ENCODE peak calls at places on chromosomes 16 and 17, in eight cellular contexts. E is MM.1S, D is heart right ventricle, U is AG04450, V is astrocyte of the spinal cord, H is transverse colon, R is thyroid gland, T is mucosa of descending colon. O is an unnamed sample.

GRCh38 chr16:83253526-83253925 is 554.3 kb upstream of the HSBP1 start:
- DNase-seq in E (no peak), D (no peak), U (no peak), V (no peak), H (no peak), R (no peak), T (no peak), O (no peak)

GRCh38 chr16:67329901-67330300 is 3.3 kb downstream of the LRRC36 start:
- DNase-seq in E (no peak), D (no peak), U (no peak), V (no peak), H (no peak), R (no peak), T (no peak), O (no peak)

GRCh38 chr17:43427362-43428043 is 28.7 kb downstream of the ARL4D start:
- DNase-seq in E (no peak), D (no peak), U (no peak), V (no peak), H (no peak), R (peak), T (no peak), O (no peak)

GRCh38 chr17:38761612-38762011 is 9.1 kb downstream of the PSMB3 start:
- DNase-seq in E (no peak), D (no peak), U (no peak), V (peak), H (no peak), R (no peak), T (peak), O (peak)

GRCh38 chr16:67016143-67016542 is 12.8 kb upstream of the CBFB start:
- DNase-seq in E (no peak), D (no peak), U (no peak), V (no peak), H (no peak), R (no peak), T (peak), O (no peak)

GRCh38 chr17:68981288-68981687 is 26.1 kb upstream of the ABCA8 start:
- DNase-seq in E (peak), D (no peak), U (peak), V (peak), H (peak), R (peak), T (no peak), O (peak)

GRCh38 chr16:66103245-66103644 is 263.2 kb upstream of the CDH5 start:
- DNase-seq in E (no peak), D (no peak), U (no peak), V (no peak), H (no peak), R (no peak), T (no peak), O (peak)

GRCh38 chr16:71626018-71626857 is at the start of gene MARVELD3:
- DNase-seq in E (peak), D (peak), U (no peak), V (no peak), H (peak), R (peak), T (peak), O (no peak)

GRCh38 chr16:83840060-83840617 is 32.4 kb downstream of the HSBP1 start:
- DNase-seq in E (no peak), D (no peak), U (no peak), V (no peak), H (no peak), R (no peak), T (no peak), O (no peak)

GRCh38 chr16:67534420-67534819 is 5.8 kb downstream of the RIPOR1 start:
- DNase-seq in E (no peak), D (no peak), U (no peak), V (no peak), H (no peak), R (no peak), T (no peak), O (no peak)

GRCh38 chr16:9797306-9797705 is 384.9 kb downstream of the GRIN2A start:
- DNase-seq in E (no peak), D (peak), U (no peak), V (peak), H (no peak), R (no peak), T (no peak), O (peak)

GRCh38 chr16:27330542-27330941 is 16.8 kb downstream of the IL4R start:
- DNase-seq in E (no peak), D (peak), U (peak), V (peak), H (peak), R (peak), T (peak), O (peak)

GRCh38 chr17:47225911-47226688 is 17.0 kb downstream of the MYL4 start:
- DNase-seq in E (no peak), D (no peak), U (no peak), V (peak), H (no peak), R (no peak), T (no peak), O (peak)

GRCh38 chr16:13136896-13137295 is 235.5 kb downstream of the SHISA9 start:
- DNase-seq in E (no peak), D (no peak), U (no peak), V (no peak), H (no peak), R (no peak), T (no peak), O (no peak)

GRCh38 chr16:20319406-20319805 is 7.9 kb downstream of the GP2 start:
- DNase-seq in E (no peak), D (no peak), U (no peak), V (no peak), H (no peak), R (no peak), T (no peak), O (no peak)

GRCh38 chr16:51326131-51326856 is 175.2 kb upstream of the SALL1 start:
- DNase-seq in E (no peak), D (no peak), U (peak), V (peak), H (no peak), R (no peak), T (no peak), O (peak)

GRCh38 chr17:9023389-9024210 is 2.3 kb downstream of the NTN1 start:
- DNase-seq in E (no peak), D (no peak), U (no peak), V (no peak), H (no peak), R (no peak), T (no peak), O (no peak)

GRCh38 chr17:36460265-36460937 is 26.1 kb upstream of the ZNHIT3 start:
- DNase-seq in E (no peak), D (no peak), U (no peak), V (no peak), H (no peak), R (no peak), T (no peak), O (no peak)

GRCh38 chr17:80363120-80363515 is 51.8 kb upstream of the ENDOV start:
- DNase-seq in E (no peak), D (no peak), U (no peak), V (no peak), H (no peak), R (no peak), T (no peak), O (peak)

GRCh38 chr16:49592507-49593422 is 219.2 kb downstream of the C16orf78 start:
- DNase-seq in E (peak), D (no peak), U (no peak), V (peak), H (peak), R (peak), T (no peak), O (peak)

GRCh38 chr17:69460963-69461922 is 46.7 kb downstream of the MAP2K6 start:
- DNase-seq in E (no peak), D (no peak), U (no peak), V (no peak), H (no peak), R (no peak), T (no peak), O (no peak)

GRCh38 chr16:1645914-1646525 is 32.1 kb upstream of the JPT2 start:
- DNase-seq in E (no peak), D (no peak), U (no peak), V (peak), H (no peak), R (no peak), T (no peak), O (peak)

GRCh38 chr17:75721463-75722011 is 278 bp downstream of the ITGB4 start:
- DNase-seq in E (no peak), D (no peak), U (no peak), V (no peak), H (peak), R (peak), T (peak), O (no peak)
- H3K4me3 ChIP-seq in E (peak), D (peak), U (peak), V (peak), H (peak), R (peak), T (peak), O (no peak)

DNA sequence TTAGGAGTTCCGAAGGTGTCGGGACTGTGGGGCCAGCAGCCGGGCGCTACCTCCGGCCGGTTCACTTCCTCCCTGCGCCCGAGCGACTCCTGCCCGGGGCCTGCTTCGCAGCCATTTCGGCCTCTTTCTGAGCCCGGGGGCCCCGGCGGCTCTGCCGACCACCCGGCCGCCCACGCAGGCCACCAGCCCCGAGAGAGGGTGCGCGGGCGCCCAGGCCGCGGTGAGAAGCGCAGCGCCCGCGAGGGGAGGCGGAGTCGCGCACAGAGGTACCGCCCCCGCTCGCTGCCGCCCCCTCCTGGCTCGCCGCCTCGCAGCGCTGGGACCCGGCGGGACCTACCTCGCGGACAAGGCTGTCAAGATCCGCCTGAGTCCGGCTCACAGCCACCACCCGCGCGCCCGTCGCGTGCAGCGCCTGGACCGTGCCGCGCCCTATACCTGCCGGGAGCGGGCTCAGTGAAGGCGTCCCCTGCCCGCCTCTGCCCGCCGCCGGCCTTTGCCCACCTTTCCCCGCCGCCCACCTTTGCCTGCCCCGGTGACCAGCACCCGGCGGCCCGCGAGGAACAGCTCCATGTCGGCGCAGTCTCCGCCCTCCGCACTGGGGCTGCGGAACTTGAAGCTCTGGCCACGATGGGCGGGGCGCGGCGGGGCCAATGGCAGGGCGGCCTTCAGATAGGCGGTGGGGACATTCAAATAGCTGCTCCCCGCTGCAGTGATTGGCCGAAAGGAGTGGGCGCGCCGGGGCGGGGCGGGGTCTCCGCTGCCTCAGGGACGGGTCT is at the start of gene DCXR:
- DNase-seq in E (peak), D (peak), U (peak), V (peak), H (peak), R (peak), T (peak), O (peak)
- TF ChIP-seq CTCF in E (peak), D (peak), U (peak), V (peak), H (peak), R (peak), T (peak), O (no peak)

GRCh38 chr17:60426596-60426995 is 4.3 kb downstream of the CHCT1 start:
- DNase-seq in E (no peak), D (no peak), U (no peak), V (no peak), H (no peak), R (no peak), T (no peak), O (no peak)

GRCh38 chr17:60423865-60424264 is 1.6 kb downstream of the CHCT1 start:
- DNase-seq in E (no peak), D (no peak), U (no peak), V (no peak), H (no peak), R (no peak), T (no peak), O (no peak)

GRCh38 chr17:60421273-60422161 is 772 bp upstream of the CHCT1 start:
- DNase-seq in E (peak), D (peak), U (no peak), V (peak), H (peak), R (peak), T (peak), O (peak)

GRCh38 chr17:60425626-60426025 is 3.3 kb downstream of the CHCT1 start:
- DNase-seq in E (no peak), D (no peak), U (no peak), V (no peak), H (no peak), R (no peak), T (no peak), O (no peak)

GRCh38 chr17:60422162-60422665 is at the start of gene CHCT1:
- DNase-seq in E (no peak), D (peak), U (no peak), V (no peak), H (no peak), R (no peak), T (peak), O (no peak)
- H3K4me3 ChIP-seq in E (peak), D (peak), U (peak), V (peak), H (peak), R (peak), T (no peak), O (peak)

DNA sequence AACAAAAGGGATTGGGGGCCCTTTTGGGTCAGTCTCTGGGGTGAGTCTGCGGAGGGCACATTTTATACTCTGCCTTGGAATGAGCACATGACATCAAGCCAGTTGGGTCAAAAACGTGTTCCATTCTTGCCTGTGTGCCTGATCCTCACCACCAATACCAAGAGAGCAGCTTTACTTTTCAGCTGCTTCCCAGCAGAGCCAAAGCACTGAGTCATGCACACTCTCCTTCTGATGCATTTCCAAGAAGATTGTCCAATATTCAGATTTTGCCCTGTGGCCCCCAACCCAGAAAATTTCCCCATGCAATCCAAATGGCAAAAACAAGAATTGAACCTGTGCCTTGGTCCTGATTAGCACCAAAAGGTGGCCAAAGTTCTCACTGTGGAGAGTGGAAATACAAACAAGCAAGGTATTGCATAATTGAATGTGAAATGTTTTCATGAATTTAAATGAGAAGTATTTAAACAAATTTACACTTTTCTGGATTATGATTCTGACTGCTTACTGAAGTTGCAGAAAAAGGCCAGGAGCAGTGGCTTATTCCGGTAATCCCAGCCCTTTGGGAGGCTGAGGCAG is 217.8 kb upstream of the SOX9 start:
- DNase-seq in E (no peak), D (no peak), U (no peak), V (peak), H (no peak), R (no peak), T (no peak), O (peak)
- TF ChIP-seq CTCF in E (no peak), D (no peak), U (no peak), V (no peak), H (no peak), R (no peak), T (no peak), O (no peak)

DNA sequence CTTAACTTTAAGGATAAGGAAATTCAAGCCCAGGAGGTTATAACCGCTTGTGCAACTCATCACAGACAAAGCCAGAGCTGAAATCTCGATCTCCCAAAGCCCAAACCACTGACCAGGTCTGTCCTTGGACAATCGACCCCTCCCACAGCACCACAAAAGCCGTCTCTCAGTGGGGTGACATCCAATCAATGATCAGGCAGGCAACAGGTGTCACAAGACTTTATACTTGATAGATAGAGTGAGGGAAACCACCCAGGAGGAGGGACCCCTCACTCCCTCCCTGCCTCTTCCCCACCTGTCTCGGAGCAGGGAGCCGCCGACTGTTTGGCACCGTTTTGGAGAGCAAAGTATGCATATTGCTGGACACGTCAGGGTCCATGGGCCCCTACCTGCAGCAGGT is 14.5 kb upstream of the SDR42E2 start:
- DNase-seq in E (no peak), D (no peak), U (no peak), V (no peak), H (no peak), R (no peak), T (no peak), O (no peak)
- H3K4me3 ChIP-seq in E (no peak), D (no peak), U (no peak), V (no peak), H (no peak), R (no peak), T (no peak), O (no peak)

GRCh38 chr17:50195196-50195865 is 6.1 kb downstream of the COL1A1 start:
- DNase-seq in E (no peak), D (no peak), U (no peak), V (peak), H (no peak), R (no peak), T (no peak), O (peak)
- TF ChIP-seq CTCF in E (peak), D (no peak), U (peak), V (peak), H (no peak), R (no peak), T (no peak), O (peak)

GRCh38 chr17:39970157-39970692 is 7.4 kb downstream of the GSDMA start:
- DNase-seq in E (no peak), D (no peak), U (no peak), V (no peak), H (peak), R (no peak), T (no peak), O (no peak)

GRCh38 chr17:39971076-39971603 is 8.3 kb downstream of the GSDMA start:
- DNase-seq in E (no peak), D (no peak), U (no peak), V (no peak), H (no peak), R (no peak), T (no peak), O (no peak)

GRCh38 chr17:39973496-39973895 is 7.1 kb upstream of the PSMD3 start:
- DNase-seq in E (no peak), D (no peak), U (no peak), V (no peak), H (no peak), R (no peak), T (no peak), O (peak)

GRCh38 chr17:39974433-39974832 is 6.2 kb upstream of the PSMD3 start:
- DNase-seq in E (no peak), D (no peak), U (no peak), V (no peak), H (no peak), R (no peak), T (no peak), O (no peak)

GRCh38 chr17:39972271-39972670 is 8.3 kb upstream of the PSMD3 start:
- DNase-seq in E (no peak), D (no peak), U (no peak), V (peak), H (no peak), R (no peak), T (no peak), O (peak)
- H3K4me3 ChIP-seq in E (no peak), D (no peak), U (no peak), V (no peak), H (no peak), R (no peak), T (no peak), O (no peak)

DNA sequence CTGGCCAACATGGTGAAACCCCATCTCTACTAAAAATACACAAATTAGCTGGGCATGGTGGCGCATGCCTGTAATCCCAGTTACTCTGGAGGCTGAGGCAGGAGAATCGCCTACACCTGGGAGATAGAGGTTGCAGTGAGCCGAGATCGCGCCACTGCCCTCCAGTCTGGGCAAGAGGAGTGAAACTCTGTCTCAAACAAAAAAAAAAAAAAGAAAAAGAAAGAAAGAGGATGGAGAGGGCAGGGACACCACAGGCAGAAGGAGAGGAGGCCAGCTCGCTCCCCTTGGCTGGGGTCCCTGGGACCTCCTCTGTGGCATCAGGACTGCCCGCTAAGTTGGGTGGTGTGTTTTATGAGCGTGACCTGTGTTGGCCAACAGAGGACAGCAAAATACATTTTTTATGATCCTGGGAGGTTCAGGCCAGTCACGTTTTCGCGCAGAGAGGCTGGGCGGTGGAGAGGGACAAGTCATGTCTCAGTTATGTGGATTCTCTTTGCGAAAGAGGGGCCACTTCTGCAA is 229.6 kb downstream of the MRTFB start:
- DNase-seq in E (peak), D (peak), U (no peak), V (peak), H (peak), R (peak), T (peak), O (peak)
- TF ChIP-seq CTCF in E (peak), D (peak), U (peak), V (peak), H (peak), R (peak), T (no peak), O (peak)

DNA sequence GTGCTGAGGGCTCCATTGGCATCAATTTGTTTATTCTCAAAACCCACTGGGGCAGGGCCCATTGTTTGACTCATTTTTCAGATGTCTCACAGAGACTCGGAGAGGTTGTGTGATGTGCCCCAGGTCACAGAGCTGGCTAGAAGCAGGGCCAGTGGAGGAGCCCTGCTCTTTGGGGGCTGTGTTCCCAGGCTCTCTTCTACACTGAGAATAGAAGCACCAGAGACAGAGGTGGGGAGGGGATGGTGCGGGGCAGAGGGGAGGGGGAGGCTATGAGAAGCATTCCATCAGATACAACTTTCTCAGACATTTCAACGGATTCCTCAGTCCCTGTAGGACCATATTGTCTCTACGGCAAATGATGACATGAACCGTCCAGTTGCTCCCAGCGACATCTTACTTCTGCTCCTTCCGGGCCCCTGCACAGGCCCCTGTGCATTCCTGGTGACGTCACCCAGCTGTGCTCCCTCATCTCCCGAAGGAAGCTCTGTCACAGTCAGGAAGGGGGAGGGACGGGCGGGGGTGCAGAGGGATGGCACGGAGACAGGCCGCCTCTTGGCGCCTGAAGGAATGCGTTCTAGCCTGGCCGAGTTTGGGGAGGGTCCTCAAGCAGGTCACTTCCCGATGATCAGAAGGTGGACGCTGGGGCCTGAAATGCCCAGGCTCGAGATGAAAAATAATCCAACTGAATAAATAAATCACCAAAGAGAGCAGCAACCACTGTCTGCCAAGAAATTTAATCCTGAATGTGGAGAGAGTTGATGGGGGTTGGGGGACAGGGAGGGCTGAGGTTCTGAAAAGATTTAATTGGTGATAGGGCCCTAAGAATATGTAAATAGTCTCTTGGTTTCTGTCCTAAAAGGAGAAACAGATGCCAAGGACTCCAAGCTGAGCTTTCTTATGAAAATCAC is 114.1 kb downstream of the NOG start:
- DNase-seq in E (no peak), D (no peak), U (no peak), V (no peak), H (no peak), R (no peak), T (no peak), O (no peak)
- H3K4me3 ChIP-seq in E (no peak), D (no peak), U (no peak), V (no peak), H (no peak), R (no peak), T (no peak), O (no peak)

O was measured in fibroblast of mammary gland.